ENCODE peak calls at places on chromosome 17, in ten cellular contexts. One of them, this sample, is unnamed.

GRCh38 chr17:11871773-11872172 is 125.5 kb downstream of the ZNF18 start:
- DNase-seq in AG10803: no peak
- DNase-seq in cardiac muscle cell: no peak
- DNase-seq in stomach: no peak
- DNase-seq in esophagus squamous epithelium: no peak
- DNase-seq in epithelial cell of proximal tubule: no peak
- DNase-seq in effector memory CD4-positive, alpha-beta T cell: no peak
- DNase-seq in Panc1: no peak
- DNase-seq in psoas muscle: no peak
- DNase-seq in PC-9: no peak
- DNase-seq in this sample: no peak

GRCh38 chr17:31095239-31096105 is 695 bp downstream of the NF1 start:
- DNase-seq in AG10803: peak
- DNase-seq in cardiac muscle cell: peak
- DNase-seq in stomach: peak
- DNase-seq in esophagus squamous epithelium: no peak
- DNase-seq in epithelial cell of proximal tubule: no peak
- DNase-seq in effector memory CD4-positive, alpha-beta T cell: peak
- DNase-seq in Panc1: no peak
- DNase-seq in psoas muscle: peak
- DNase-seq in PC-9: peak
- DNase-seq in this sample: peak

GRCh38 chr17:66995944-66996343 is 31.4 kb downstream of the CACNG4 start:
- DNase-seq in AG10803: peak
- DNase-seq in cardiac muscle cell: no peak
- DNase-seq in stomach: no peak
- DNase-seq in esophagus squamous epithelium: no peak
- DNase-seq in epithelial cell of proximal tubule: no peak
- DNase-seq in effector memory CD4-positive, alpha-beta T cell: no peak
- DNase-seq in Panc1: no peak
- DNase-seq in psoas muscle: no peak
- DNase-seq in PC-9: no peak
- DNase-seq in this sample: no peak

GRCh38 chr17:57584050-57584551 is 161.0 kb downstream of the CCDC182 start:
- DNase-seq in AG10803: peak
- DNase-seq in cardiac muscle cell: peak
- DNase-seq in stomach: no peak
- DNase-seq in esophagus squamous epithelium: no peak
- DNase-seq in epithelial cell of proximal tubule: no peak
- DNase-seq in effector memory CD4-positive, alpha-beta T cell: no peak
- DNase-seq in Panc1: no peak
- DNase-seq in psoas muscle: no peak
- DNase-seq in PC-9: no peak
- DNase-seq in this sample: no peak

GRCh38 chr17:66347661-66348604 is 45.5 kb downstream of the PRKCA start:
- DNase-seq in AG10803: peak
- DNase-seq in cardiac muscle cell: peak
- DNase-seq in stomach: no peak
- DNase-seq in esophagus squamous epithelium: no peak
- DNase-seq in epithelial cell of proximal tubule: no peak
- DNase-seq in effector memory CD4-positive, alpha-beta T cell: no peak
- DNase-seq in Panc1: no peak
- DNase-seq in psoas muscle: no peak
- DNase-seq in PC-9: no peak
- DNase-seq in this sample: no peak

GRCh38 chr17:29219378-29220047 is 27.1 kb upstream of the CRYBA1 start:
- DNase-seq in AG10803: peak
- DNase-seq in cardiac muscle cell: peak
- DNase-seq in stomach: peak
- DNase-seq in esophagus squamous epithelium: no peak
- DNase-seq in epithelial cell of proximal tubule: no peak
- DNase-seq in effector memory CD4-positive, alpha-beta T cell: peak
- DNase-seq in Panc1: peak
- DNase-seq in psoas muscle: peak
- DNase-seq in PC-9: peak
- DNase-seq in this sample: peak

GRCh38 chr17:17367931-17368330 is 64.8 kb downstream of the NT5M start:
- DNase-seq in AG10803: no peak
- DNase-seq in cardiac muscle cell: no peak
- DNase-seq in stomach: no peak
- DNase-seq in esophagus squamous epithelium: no peak
- DNase-seq in epithelial cell of proximal tubule: no peak
- DNase-seq in effector memory CD4-positive, alpha-beta T cell: no peak
- DNase-seq in Panc1: no peak
- DNase-seq in psoas muscle: no peak
- DNase-seq in PC-9: no peak
- DNase-seq in this sample: no peak

GRCh38 chr17:50681260-50682200 is 26.2 kb downstream of the ANKRD40 start:
- DNase-seq in AG10803: peak
- DNase-seq in cardiac muscle cell: peak
- DNase-seq in stomach: no peak
- DNase-seq in esophagus squamous epithelium: no peak
- DNase-seq in epithelial cell of proximal tubule: no peak
- DNase-seq in effector memory CD4-positive, alpha-beta T cell: no peak
- DNase-seq in Panc1: no peak
- DNase-seq in psoas muscle: no peak
- DNase-seq in PC-9: peak
- DNase-seq in this sample: no peak

DNA sequence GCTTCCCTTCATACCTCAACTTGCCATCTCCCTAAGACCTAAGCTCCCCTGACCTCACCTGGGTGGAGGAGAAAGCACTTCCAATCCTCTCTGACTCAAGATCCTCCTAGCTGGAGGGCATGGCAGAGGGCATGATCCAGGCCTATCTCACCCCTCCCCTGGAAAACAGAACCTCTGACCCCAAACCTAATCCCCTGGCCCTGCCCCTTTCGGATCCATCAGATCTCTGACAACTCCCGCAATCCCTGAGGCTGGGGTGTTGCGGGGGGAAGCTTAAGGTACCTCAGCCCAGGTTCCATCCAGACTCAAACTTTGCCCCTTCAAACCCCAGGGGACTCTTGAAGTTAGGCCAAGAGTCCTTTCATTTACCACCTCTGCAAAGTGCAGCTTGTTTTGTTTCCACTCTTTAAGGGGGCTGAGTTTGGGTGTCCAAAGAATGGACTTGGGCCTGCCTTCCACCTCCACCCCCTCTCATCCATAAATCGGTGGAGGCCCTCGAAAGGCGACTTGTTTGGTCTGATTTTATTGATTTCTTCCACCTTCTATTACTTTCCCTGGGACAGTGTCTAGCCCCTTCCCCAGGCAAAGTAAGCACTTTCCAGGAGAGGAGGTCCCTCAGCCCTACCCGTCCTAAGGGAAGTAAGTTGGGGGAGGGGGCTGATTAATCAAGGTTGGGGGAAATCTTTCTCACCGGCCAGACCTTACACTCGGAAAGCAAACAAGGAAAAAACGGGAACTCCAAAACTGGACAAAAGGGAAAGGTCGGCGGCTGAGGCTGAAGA is 2.6 kb downstream of the EPOP start:
- DNase-seq in AG10803: no peak
- DNase-seq in cardiac muscle cell: no peak
- DNase-seq in stomach: no peak
- DNase-seq in esophagus squamous epithelium: no peak
- DNase-seq in epithelial cell of proximal tubule: no peak
- DNase-seq in effector memory CD4-positive, alpha-beta T cell: no peak
- DNase-seq in Panc1: no peak
- DNase-seq in psoas muscle: no peak
- DNase-seq in PC-9: no peak
- DNase-seq in this sample: no peak
- H3K4me3 ChIP-seq in AG10803: no peak
- H3K4me3 ChIP-seq in cardiac muscle cell: peak
- H3K4me3 ChIP-seq in stomach: no peak
- H3K4me3 ChIP-seq in esophagus squamous epithelium: no peak
- H3K4me3 ChIP-seq in epithelial cell of proximal tubule: no peak
- H3K4me3 ChIP-seq in effector memory CD4-positive, alpha-beta T cell: no peak
- H3K4me3 ChIP-seq in Panc1: peak
- H3K4me3 ChIP-seq in psoas muscle: no peak
- H3K4me3 ChIP-seq in PC-9: no peak
- H3K4me3 ChIP-seq in this sample: no peak

GRCh38 chr17:59763861-59764260 is 56.4 kb downstream of the VMP1 start:
- DNase-seq in AG10803: peak
- DNase-seq in cardiac muscle cell: peak
- DNase-seq in stomach: no peak
- DNase-seq in esophagus squamous epithelium: no peak
- DNase-seq in epithelial cell of proximal tubule: no peak
- DNase-seq in effector memory CD4-positive, alpha-beta T cell: no peak
- DNase-seq in Panc1: no peak
- DNase-seq in psoas muscle: no peak
- DNase-seq in PC-9: no peak
- DNase-seq in this sample: no peak

GRCh38 chr17:59762022-59762825 is 54.8 kb downstream of the VMP1 start:
- DNase-seq in AG10803: peak
- DNase-seq in cardiac muscle cell: peak
- DNase-seq in stomach: no peak
- DNase-seq in esophagus squamous epithelium: no peak
- DNase-seq in epithelial cell of proximal tubule: no peak
- DNase-seq in effector memory CD4-positive, alpha-beta T cell: no peak
- DNase-seq in Panc1: no peak
- DNase-seq in psoas muscle: no peak
- DNase-seq in PC-9: no peak
- DNase-seq in this sample: no peak

GRCh38 chr17:59764292-59764741 is 56.9 kb downstream of the VMP1 start:
- DNase-seq in AG10803: peak
- DNase-seq in cardiac muscle cell: no peak
- DNase-seq in stomach: no peak
- DNase-seq in esophagus squamous epithelium: no peak
- DNase-seq in epithelial cell of proximal tubule: no peak
- DNase-seq in effector memory CD4-positive, alpha-beta T cell: no peak
- DNase-seq in Panc1: no peak
- DNase-seq in psoas muscle: no peak
- DNase-seq in PC-9: no peak
- DNase-seq in this sample: no peak

GRCh38 chr17:59761385-59762021 is 54.0 kb downstream of the VMP1 start:
- DNase-seq in AG10803: peak
- DNase-seq in cardiac muscle cell: peak
- DNase-seq in stomach: no peak
- DNase-seq in esophagus squamous epithelium: no peak
- DNase-seq in epithelial cell of proximal tubule: no peak
- DNase-seq in effector memory CD4-positive, alpha-beta T cell: no peak
- DNase-seq in Panc1: no peak
- DNase-seq in psoas muscle: no peak
- DNase-seq in PC-9: peak
- DNase-seq in this sample: no peak

DNA sequence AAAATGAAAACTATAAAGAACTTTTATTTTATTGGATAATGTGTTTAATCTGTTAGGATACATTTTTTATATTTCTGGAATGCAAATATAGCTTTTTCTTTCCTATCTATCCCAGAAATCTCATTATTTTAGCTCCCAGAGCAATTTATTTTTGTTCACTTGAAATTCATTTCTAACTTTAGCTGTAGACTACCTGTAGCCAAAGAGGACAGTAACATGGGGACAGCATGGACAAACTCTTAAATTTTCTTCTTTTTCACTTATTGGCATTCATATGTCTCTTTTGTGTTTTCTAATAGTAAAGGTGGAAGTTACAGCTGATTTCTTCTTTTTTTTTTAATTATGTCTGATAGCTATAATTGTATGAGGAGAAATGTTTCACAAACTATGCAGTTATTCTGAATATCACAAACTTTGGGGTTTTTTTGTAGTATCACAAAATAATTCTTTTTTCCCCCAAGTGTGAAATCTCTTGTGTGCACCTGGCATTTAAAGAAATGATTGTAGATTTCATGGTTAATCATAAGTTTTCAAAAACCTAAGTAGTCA is 55.4 kb downstream of the VMP1 start:
- DNase-seq in AG10803: no peak
- DNase-seq in cardiac muscle cell: no peak
- DNase-seq in stomach: no peak
- DNase-seq in esophagus squamous epithelium: no peak
- DNase-seq in epithelial cell of proximal tubule: no peak
- DNase-seq in effector memory CD4-positive, alpha-beta T cell: no peak
- DNase-seq in Panc1: no peak
- DNase-seq in psoas muscle: no peak
- DNase-seq in PC-9: no peak
- DNase-seq in this sample: no peak
- H3K4me3 ChIP-seq in AG10803: no peak
- H3K4me3 ChIP-seq in cardiac muscle cell: no peak
- H3K4me3 ChIP-seq in stomach: no peak
- H3K4me3 ChIP-seq in esophagus squamous epithelium: no peak
- H3K4me3 ChIP-seq in epithelial cell of proximal tubule: no peak
- H3K4me3 ChIP-seq in effector memory CD4-positive, alpha-beta T cell: no peak
- H3K4me3 ChIP-seq in Panc1: no peak
- H3K4me3 ChIP-seq in psoas muscle: no peak
- H3K4me3 ChIP-seq in PC-9: no peak
- H3K4me3 ChIP-seq in this sample: no peak

GRCh38 chr17:44987194-44987882 is 19.2 kb upstream of the C1QL1 start:
- DNase-seq in AG10803: no peak
- DNase-seq in cardiac muscle cell: no peak
- DNase-seq in stomach: no peak
- DNase-seq in esophagus squamous epithelium: no peak
- DNase-seq in epithelial cell of proximal tubule: no peak
- DNase-seq in effector memory CD4-positive, alpha-beta T cell: no peak
- DNase-seq in Panc1: no peak
- DNase-seq in psoas muscle: no peak
- DNase-seq in PC-9: no peak
- DNase-seq in this sample: no peak
- H3K4me3 ChIP-seq in AG10803: no peak
- H3K4me3 ChIP-seq in cardiac muscle cell: no peak
- H3K4me3 ChIP-seq in stomach: no peak
- H3K4me3 ChIP-seq in esophagus squamous epithelium: no peak
- H3K4me3 ChIP-seq in epithelial cell of proximal tubule: no peak
- H3K4me3 ChIP-seq in effector memory CD4-positive, alpha-beta T cell: no peak
- H3K4me3 ChIP-seq in Panc1: no peak
- H3K4me3 ChIP-seq in psoas muscle: no peak
- H3K4me3 ChIP-seq in PC-9: no peak
- H3K4me3 ChIP-seq in this sample: no peak

GRCh38 chr17:36001109-36001735 is at the start of gene CCL15:
- DNase-seq in AG10803: no peak
- DNase-seq in cardiac muscle cell: no peak
- DNase-seq in stomach: no peak
- DNase-seq in esophagus squamous epithelium: no peak
- DNase-seq in epithelial cell of proximal tubule: no peak
- DNase-seq in effector memory CD4-positive, alpha-beta T cell: no peak
- DNase-seq in Panc1: no peak
- DNase-seq in psoas muscle: no peak
- DNase-seq in PC-9: no peak
- DNase-seq in this sample: no peak

GRCh38 chr17:36000730-36001108 is 634 bp downstream of the CCL15 start:
- DNase-seq in AG10803: no peak
- DNase-seq in cardiac muscle cell: no peak
- DNase-seq in stomach: no peak
- DNase-seq in esophagus squamous epithelium: no peak
- DNase-seq in epithelial cell of proximal tubule: no peak
- DNase-seq in effector memory CD4-positive, alpha-beta T cell: no peak
- DNase-seq in Panc1: no peak
- DNase-seq in psoas muscle: no peak
- DNase-seq in PC-9: no peak
- DNase-seq in this sample: no peak

GRCh38 chr17:36002631-36003030 is 1.3 kb upstream of the CCL15 start:
- DNase-seq in AG10803: no peak
- DNase-seq in cardiac muscle cell: no peak
- DNase-seq in stomach: no peak
- DNase-seq in esophagus squamous epithelium: no peak
- DNase-seq in epithelial cell of proximal tubule: no peak
- DNase-seq in effector memory CD4-positive, alpha-beta T cell: no peak
- DNase-seq in Panc1: no peak
- DNase-seq in psoas muscle: no peak
- DNase-seq in PC-9: no peak
- DNase-seq in this sample: no peak

GRCh38 chr17:36004604-36005003 is 3.3 kb upstream of the CCL15 start:
- DNase-seq in AG10803: no peak
- DNase-seq in cardiac muscle cell: no peak
- DNase-seq in stomach: no peak
- DNase-seq in esophagus squamous epithelium: no peak
- DNase-seq in epithelial cell of proximal tubule: no peak
- DNase-seq in effector memory CD4-positive, alpha-beta T cell: no peak
- DNase-seq in Panc1: no peak
- DNase-seq in psoas muscle: no peak
- DNase-seq in PC-9: no peak
- DNase-seq in this sample: no peak

GRCh38 chr17:36001862-36002603 is 680 bp upstream of the CCL15 start:
- DNase-seq in AG10803: no peak
- DNase-seq in cardiac muscle cell: no peak
- DNase-seq in stomach: peak
- DNase-seq in esophagus squamous epithelium: no peak
- DNase-seq in epithelial cell of proximal tubule: peak
- DNase-seq in effector memory CD4-positive, alpha-beta T cell: no peak
- DNase-seq in Panc1: no peak
- DNase-seq in psoas muscle: no peak
- DNase-seq in PC-9: no peak
- DNase-seq in this sample: no peak
- H3K4me3 ChIP-seq in AG10803: no peak
- H3K4me3 ChIP-seq in cardiac muscle cell: no peak
- H3K4me3 ChIP-seq in stomach: no peak
- H3K4me3 ChIP-seq in esophagus squamous epithelium: no peak
- H3K4me3 ChIP-seq in epithelial cell of proximal tubule: no peak
- H3K4me3 ChIP-seq in effector memory CD4-positive, alpha-beta T cell: no peak
- H3K4me3 ChIP-seq in Panc1: no peak
- H3K4me3 ChIP-seq in psoas muscle: no peak
- H3K4me3 ChIP-seq in PC-9: no peak
- H3K4me3 ChIP-seq in this sample: no peak